ENCODE peak calls at places on chromosome 15, in four cellular contexts. One of them, this sample, is unnamed.

GRCh38 chr15:76197703-76198455 is 113.4 kb downstream of the ETFA start:
- DNase-seq in mammary epithelial cell: peak; percentile 76
- DNase-seq in endothelial cell of umbilical vein: no peak
- DNase-seq in DND-41: no peak
- DNase-seq in this sample: no peak

GRCh38 chr15:87416591-87417257 is 839.8 kb downstream of the NTRK3 start:
- DNase-seq in mammary epithelial cell: peak; percentile 63
- DNase-seq in endothelial cell of umbilical vein: no peak
- DNase-seq in DND-41: no peak
- DNase-seq in this sample: no peak

GRCh38 chr15:43723151-43723550 is 23.1 kb upstream of the PDIA3 start:
- DNase-seq in mammary epithelial cell: no peak
- DNase-seq in endothelial cell of umbilical vein: no peak
- DNase-seq in DND-41: no peak
- DNase-seq in this sample: no peak

GRCh38 chr15:67050062-67050461 is 15.3 kb upstream of the SMAD3 start:
- DNase-seq in mammary epithelial cell: peak; percentile 68
- DNase-seq in endothelial cell of umbilical vein: no peak
- DNase-seq in DND-41: no peak
- DNase-seq in this sample: peak; percentile 51

GRCh38 chr15:89155656-89156055 is 65.7 kb downstream of the RLBP1 start:
- DNase-seq in mammary epithelial cell: no peak
- DNase-seq in endothelial cell of umbilical vein: no peak
- DNase-seq in DND-41: no peak
- DNase-seq in this sample: no peak

GRCh38 chr15:31266712-31267111 is 59.9 kb upstream of the KLF13 start:
- DNase-seq in mammary epithelial cell: no peak
- DNase-seq in endothelial cell of umbilical vein: no peak
- DNase-seq in DND-41: no peak
- DNase-seq in this sample: no peak

GRCh38 chr15:77406846-77407245 is 13.1 kb downstream of the PEAK1 start:
- DNase-seq in mammary epithelial cell: no peak
- DNase-seq in endothelial cell of umbilical vein: no peak
- DNase-seq in DND-41: no peak
- DNase-seq in this sample: no peak

GRCh38 chr15:83556068-83556467 is 97.9 kb upstream of the ADAMTSL3 start:
- DNase-seq in mammary epithelial cell: no peak
- DNase-seq in endothelial cell of umbilical vein: no peak
- DNase-seq in DND-41: no peak
- DNase-seq in this sample: no peak

GRCh38 chr15:59150185-59150584 is 45.2 kb downstream of the CCNB2 start:
- DNase-seq in mammary epithelial cell: no peak
- DNase-seq in endothelial cell of umbilical vein: no peak
- DNase-seq in DND-41: no peak
- DNase-seq in this sample: no peak

GRCh38 chr15:28023422-28023821 is 75.7 kb downstream of the OCA2 start:
- DNase-seq in mammary epithelial cell: no peak
- DNase-seq in endothelial cell of umbilical vein: no peak
- DNase-seq in DND-41: no peak
- DNase-seq in this sample: no peak

GRCh38 chr15:36407647-36408046 is 171.8 kb upstream of the CDIN1 start:
- DNase-seq in mammary epithelial cell: peak; percentile 68
- DNase-seq in endothelial cell of umbilical vein: peak; percentile 41
- DNase-seq in DND-41: no peak
- DNase-seq in this sample: peak; percentile 82

GRCh38 chr15:81492303-81492702 is 118.3 kb upstream of the TMC3 start:
- DNase-seq in mammary epithelial cell: peak; percentile 29
- DNase-seq in endothelial cell of umbilical vein: peak; percentile 76
- DNase-seq in DND-41: no peak
- DNase-seq in this sample: peak; percentile 65

GRCh38 chr15:84983711-84984110 is 2.1 kb downstream of the PDE8A start:
- DNase-seq in mammary epithelial cell: no peak
- DNase-seq in endothelial cell of umbilical vein: no peak
- DNase-seq in DND-41: no peak
- DNase-seq in this sample: no peak

GRCh38 chr15:29651476-29652072 is 170.7 kb downstream of the TJP1 start:
- DNase-seq in mammary epithelial cell: no peak
- DNase-seq in endothelial cell of umbilical vein: no peak
- DNase-seq in DND-41: no peak
- DNase-seq in this sample: no peak

GRCh38 chr15:97692317-97693015 is 268.0 kb upstream of the ARRDC4 start:
- DNase-seq in mammary epithelial cell: no peak
- DNase-seq in endothelial cell of umbilical vein: no peak
- DNase-seq in DND-41: no peak
- DNase-seq in this sample: no peak

GRCh38 chr15:32867313-32867626 is 149.5 kb downstream of the GREM1 start:
- DNase-seq in mammary epithelial cell: peak; percentile 69
- DNase-seq in endothelial cell of umbilical vein: no peak
- DNase-seq in DND-41: no peak
- DNase-seq in this sample: peak; percentile 95

GRCh38 chr15:62549345-62549970 is 384.4 kb upstream of the C2CD4B start:
- DNase-seq in mammary epithelial cell: peak; percentile 9
- DNase-seq in endothelial cell of umbilical vein: peak; percentile 31
- DNase-seq in DND-41: peak; percentile 27
- DNase-seq in this sample: no peak

GRCh38 chr15:47194718-47195117 is 522.6 kb upstream of the SEMA6D start:
- DNase-seq in mammary epithelial cell: peak; percentile 20
- DNase-seq in endothelial cell of umbilical vein: peak; percentile 57
- DNase-seq in DND-41: no peak
- DNase-seq in this sample: peak; percentile 72

GRCh38 chr15:85494035-85494793 is 113.8 kb downstream of the AKAP13 start:
- DNase-seq in mammary epithelial cell: peak; percentile 95
- DNase-seq in endothelial cell of umbilical vein: peak; percentile 76
- DNase-seq in DND-41: no peak
- DNase-seq in this sample: peak; percentile 93

GRCh38 chr15:65337436-65338070 is 33.1 kb downstream of the RNU5B-1 start:
- DNase-seq in mammary epithelial cell: no peak
- DNase-seq in endothelial cell of umbilical vein: no peak
- DNase-seq in DND-41: no peak
- DNase-seq in this sample: no peak

GRCh38 chr15:83653639-83654378 is at the start of gene ADAMTSL3:
- DNase-seq in mammary epithelial cell: peak; percentile 48
- DNase-seq in endothelial cell of umbilical vein: no peak
- DNase-seq in DND-41: no peak
- DNase-seq in this sample: peak; percentile 51

GRCh38 chr15:81000144-81000625 is 538 bp upstream of the TLNRD1 start:
- DNase-seq in mammary epithelial cell: no peak
- DNase-seq in endothelial cell of umbilical vein: no peak
- DNase-seq in DND-41: no peak
- DNase-seq in this sample: peak; percentile 30

GRCh38 chr15:62087671-62088360 is 21.0 kb downstream of the C2CD4A start:
- DNase-seq in mammary epithelial cell: peak; percentile 9
- DNase-seq in endothelial cell of umbilical vein: peak; percentile 90
- DNase-seq in DND-41: no peak
- DNase-seq in this sample: no peak

GRCh38 chr15:50624616-50625168 is 61.9 kb downstream of the TRPM7 start:
- DNase-seq in mammary epithelial cell: no peak
- DNase-seq in endothelial cell of umbilical vein: no peak
- DNase-seq in DND-41: no peak
- DNase-seq in this sample: no peak

GRCh38 chr15:33322091-33322490 is 11.3 kb downstream of the RYR3 start:
- DNase-seq in mammary epithelial cell: no peak
- DNase-seq in endothelial cell of umbilical vein: no peak
- DNase-seq in DND-41: no peak
- DNase-seq in this sample: no peak

GRCh38 chr15:96827981-96828380 is 497.5 kb downstream of the NR2F2 start:
- DNase-seq in mammary epithelial cell: no peak
- DNase-seq in endothelial cell of umbilical vein: no peak
- DNase-seq in DND-41: no peak
- DNase-seq in this sample: no peak

GRCh38 chr15:85048430-85048829 is 66.8 kb downstream of the PDE8A start:
- DNase-seq in mammary epithelial cell: no peak
- DNase-seq in endothelial cell of umbilical vein: peak; percentile 57
- DNase-seq in DND-41: no peak
- DNase-seq in this sample: peak; percentile 51

GRCh38 chr15:48782911-48783310 is 28.0 kb downstream of the CEP152 start:
- DNase-seq in mammary epithelial cell: no peak
- DNase-seq in endothelial cell of umbilical vein: no peak
- DNase-seq in DND-41: no peak
- DNase-seq in this sample: no peak

GRCh38 chr15:64740361-64741170 is 34.8 kb downstream of the RBPMS2 start:
- DNase-seq in mammary epithelial cell: peak; percentile 50
- DNase-seq in endothelial cell of umbilical vein: no peak
- DNase-seq in DND-41: no peak
- DNase-seq in this sample: peak; percentile 45

GRCh38 chr15:78675206-78675605 is 34.2 kb upstream of the CHRNB4 start:
- DNase-seq in mammary epithelial cell: no peak
- DNase-seq in endothelial cell of umbilical vein: no peak
- DNase-seq in DND-41: no peak
- DNase-seq in this sample: no peak

GRCh38 chr15:49847937-49848823 is 227.3 kb downstream of the DTWD1 start:
- DNase-seq in mammary epithelial cell: peak; percentile 80
- DNase-seq in endothelial cell of umbilical vein: no peak
- DNase-seq in DND-41: no peak
- DNase-seq in this sample: peak; percentile 98

GRCh38 chr15:45456212-45457106 is 66.1 kb downstream of the SLC30A4 start:
- DNase-seq in mammary epithelial cell: peak; percentile 99
- DNase-seq in endothelial cell of umbilical vein: peak; percentile 81
- DNase-seq in DND-41: peak; percentile 50
- DNase-seq in this sample: peak; percentile 100

GRCh38 chr15:57425842-57426241 is 49.5 kb downstream of the CGNL1 start:
- DNase-seq in mammary epithelial cell: no peak
- DNase-seq in endothelial cell of umbilical vein: no peak
- DNase-seq in DND-41: no peak
- DNase-seq in this sample: no peak

GRCh38 chr15:77187751-77188464 is 117.0 kb upstream of the TSPAN3 start:
- DNase-seq in mammary epithelial cell: peak; percentile 11
- DNase-seq in endothelial cell of umbilical vein: peak; percentile 98
- DNase-seq in DND-41: peak; percentile 12
- DNase-seq in this sample: peak; percentile 58

GRCh38 chr15:48800811-48801460 is 9.9 kb downstream of the CEP152 start:
- DNase-seq in mammary epithelial cell: peak; percentile 7
- DNase-seq in endothelial cell of umbilical vein: peak; percentile 72
- DNase-seq in DND-41: no peak
- DNase-seq in this sample: peak; percentile 73

GRCh38 chr15:52018244-52018643 is 775 bp upstream of the MAPK6 start:
- DNase-seq in mammary epithelial cell: no peak
- DNase-seq in endothelial cell of umbilical vein: no peak
- DNase-seq in DND-41: no peak
- DNase-seq in this sample: peak; percentile 66

GRCh38 chr15:52019394-52020252 is 604 bp downstream of the MAPK6 start:
- DNase-seq in mammary epithelial cell: peak; percentile 92
- DNase-seq in endothelial cell of umbilical vein: peak; percentile 86
- DNase-seq in DND-41: peak; percentile 58
- DNase-seq in this sample: peak; percentile 82

GRCh38 chr15:52020253-52021085 is 1.4 kb downstream of the MAPK6 start:
- DNase-seq in mammary epithelial cell: no peak
- DNase-seq in endothelial cell of umbilical vein: peak; percentile 69
- DNase-seq in DND-41: no peak
- DNase-seq in this sample: peak; percentile 50

GRCh38 chr15:52021128-52021671 is 2.2 kb downstream of the MAPK6 start:
- DNase-seq in mammary epithelial cell: peak; percentile 86
- DNase-seq in endothelial cell of umbilical vein: peak; percentile 85
- DNase-seq in DND-41: peak; percentile 75
- DNase-seq in this sample: peak; percentile 95

GRCh38 chr15:52018693-52019393 is at the start of gene MAPK6:
- DNase-seq in mammary epithelial cell: peak; percentile 91
- DNase-seq in endothelial cell of umbilical vein: peak; percentile 93
- DNase-seq in DND-41: peak; percentile 91
- DNase-seq in this sample: peak; percentile 84
- H3K9ac ChIP-seq in mammary epithelial cell: peak within 1 kb of the TSS; percentile 100
- H3K9ac ChIP-seq in endothelial cell of umbilical vein: peak within 1 kb of the TSS; percentile 99
- H3K9ac ChIP-seq in DND-41: peak within 1 kb of the TSS; percentile 90
- H3K9ac ChIP-seq in this sample: peak within 1 kb of the TSS; percentile 93

GRCh38 chr15:56228352-56228751 is 15.3 kb downstream of the RFX7 start:
- DNase-seq in mammary epithelial cell: no peak
- DNase-seq in endothelial cell of umbilical vein: no peak
- DNase-seq in DND-41: no peak
- DNase-seq in this sample: no peak

GRCh38 chr15:56227315-56227714 is 16.4 kb downstream of the RFX7 start:
- DNase-seq in mammary epithelial cell: no peak
- DNase-seq in endothelial cell of umbilical vein: no peak
- DNase-seq in DND-41: no peak
- DNase-seq in this sample: no peak

GRCh38 chr15:56227780-56228179 is 15.9 kb downstream of the RFX7 start:
- DNase-seq in mammary epithelial cell: no peak
- DNase-seq in endothelial cell of umbilical vein: no peak
- DNase-seq in DND-41: no peak
- DNase-seq in this sample: no peak

GRCh38 chr15:56232058-56232457 is 11.6 kb downstream of the RFX7 start:
- DNase-seq in mammary epithelial cell: no peak
- DNase-seq in endothelial cell of umbilical vein: no peak
- DNase-seq in DND-41: peak; percentile 22
- DNase-seq in this sample: no peak

GRCh38 chr15:56228854-56229253 is 14.8 kb downstream of the RFX7 start:
- DNase-seq in mammary epithelial cell: no peak
- DNase-seq in endothelial cell of umbilical vein: no peak
- DNase-seq in DND-41: no peak
- DNase-seq in this sample: no peak
- H3K9me3 ChIP-seq in mammary epithelial cell: peaks cover 8% of the 10 kb centered on the region
- H3K9me3 ChIP-seq in endothelial cell of umbilical vein: peaks cover 2% of the 10 kb centered on the region
- H3K9me3 ChIP-seq in DND-41: peaks cover 49% of the 10 kb centered on the region
- H3K9me3 ChIP-seq in this sample: no peaks in the 10 kb centered on the region

GRCh38 chr15:60165111-60165510 is 161.0 kb downstream of the FOXB1 start:
- DNase-seq in mammary epithelial cell: no peak
- DNase-seq in endothelial cell of umbilical vein: no peak
- DNase-seq in DND-41: no peak
- DNase-seq in this sample: no peak

GRCh38 chr15:60162251-60162650 is 158.1 kb downstream of the FOXB1 start:
- DNase-seq in mammary epithelial cell: no peak
- DNase-seq in endothelial cell of umbilical vein: no peak
- DNase-seq in DND-41: no peak
- DNase-seq in this sample: no peak

DNA sequence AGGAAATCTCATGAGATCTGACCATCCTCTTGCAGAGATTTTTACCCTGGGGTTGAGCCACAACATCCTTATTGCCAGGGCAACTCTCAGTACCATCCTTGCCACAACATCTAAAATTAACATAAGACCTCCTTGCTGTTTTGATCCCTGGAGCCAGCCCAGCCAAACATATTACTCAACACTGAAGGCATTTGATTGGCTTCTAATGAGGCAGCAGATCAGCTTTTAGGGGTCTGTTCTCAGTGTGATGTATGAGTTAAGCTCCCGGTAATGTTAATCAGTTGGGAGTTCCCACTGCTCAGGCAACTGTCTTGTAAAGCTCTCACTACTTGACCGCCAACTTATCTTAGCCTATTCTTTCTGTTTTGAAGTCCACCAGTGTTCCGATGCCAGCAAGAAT is 158.8 kb downstream of the FOXB1 start:
- DNase-seq in mammary epithelial cell: no peak
- DNase-seq in endothelial cell of umbilical vein: no peak
- DNase-seq in DND-41: no peak
- DNase-seq in this sample: peak; percentile 16
- H3K9ac ChIP-seq in mammary epithelial cell: no peak overlapping the region
- H3K9ac ChIP-seq in endothelial cell of umbilical vein: no peak overlapping the region
- H3K9ac ChIP-seq in DND-41: no peak overlapping the region
- H3K9ac ChIP-seq in this sample: no peak overlapping the region

DNA sequence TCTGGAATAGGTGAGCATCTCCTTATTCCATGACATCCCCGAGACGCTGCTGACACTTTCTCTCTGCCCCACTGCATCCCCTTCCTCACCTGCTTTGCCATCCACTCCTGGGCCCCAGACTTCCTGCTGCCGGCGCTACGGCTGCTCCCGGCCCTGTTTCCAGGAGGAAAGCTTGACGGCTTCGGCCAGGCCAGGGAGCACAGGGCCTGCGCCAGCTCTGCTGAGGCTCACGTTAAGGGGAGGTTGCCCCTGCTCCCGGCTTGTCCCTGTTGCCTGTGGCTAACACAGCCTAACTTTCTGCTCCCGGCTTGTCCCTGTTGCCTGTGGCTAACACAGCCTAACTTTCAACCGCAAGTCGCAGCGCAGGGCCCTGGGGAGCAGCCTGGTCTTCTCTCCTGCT is 177.3 kb upstream of the RGMA start:
- DNase-seq in mammary epithelial cell: no peak
- DNase-seq in endothelial cell of umbilical vein: no peak
- DNase-seq in DND-41: no peak
- DNase-seq in this sample: no peak
- H3K9me3 ChIP-seq in mammary epithelial cell: peaks cover 24% of the 10 kb centered on the region
- H3K9me3 ChIP-seq in endothelial cell of umbilical vein: peaks cover 4% of the 10 kb centered on the region
- H3K9me3 ChIP-seq in DND-41: peaks cover 3% of the 10 kb centered on the region
- H3K9me3 ChIP-seq in this sample: no peaks in the 10 kb centered on the region

This sample was measured in fibroblast of lung.